ENCODE peak calls at places on chromosomes 11 and 22, in six cellular contexts. E, J, D, Q, Y and G are unnamed samples.

GRCh38 chr22:28923826-28924732 is 40.7 kb downstream of the ZNRF3 start:
- DNase-seq in E (no peak), J (no peak), D (no peak), Q (peak; percentile 98), Y (no peak), G (no peak)

GRCh38 chr22:37289156-37289735 is 6.9 kb downstream of the CYTH4 start:
- DNase-seq in E (no peak), J (no peak), D (no peak), Q (no peak), Y (no peak), G (no peak)

GRCh38 chr11:8988329-8989234 is 15.2 kb downstream of the NRIP3 start:
- DNase-seq in E (no peak), J (peak; percentile 93), D (no peak), Q (no peak), Y (no peak), G (no peak)

GRCh38 chr11:120867988-120868387 is 155.9 kb upstream of the TBCEL start:
- DNase-seq in E (no peak), J (no peak), D (no peak), Q (no peak), Y (no peak), G (no peak)

GRCh38 chr11:27279491-27279890 is 83.5 kb downstream of the CCDC34 start:
- DNase-seq in E (no peak), J (no peak), D (no peak), Q (no peak), Y (no peak), G (no peak)

GRCh38 chr11:126607374-126607773 is 251.9 kb downstream of the ST3GAL4 start:
- DNase-seq in E (peak; percentile 44), J (peak; percentile 71), D (peak; percentile 5), Q (peak; percentile 33), Y (no peak), G (peak; percentile 51)

GRCh38 chr11:41716862-41717261 is 257.4 kb upstream of the LRRC4C start:
- DNase-seq in E (no peak), J (no peak), D (no peak), Q (no peak), Y (no peak), G (no peak)

GRCh38 chr11:102794382-102794781 is 3.6 kb downstream of the MMP1 start:
- DNase-seq in E (peak; percentile 47), J (peak; percentile 22), D (peak; percentile 48), Q (peak; percentile 44), Y (no peak), G (peak; percentile 58)

GRCh38 chr22:48895831-48896765 is 931.6 kb downstream of the BRD1 start:
- DNase-seq in E (no peak), J (no peak), D (no peak), Q (no peak), Y (no peak), G (no peak)

GRCh38 chr22:22767876-22768602 is 119.6 kb upstream of the IGLL5 start:
- DNase-seq in E (no peak), J (peak; percentile 76), D (no peak), Q (no peak), Y (no peak), G (no peak)

GRCh38 chr11:124869331-124869730 is 4.1 kb downstream of the ROBO3 start:
- DNase-seq in E (no peak), J (no peak), D (no peak), Q (no peak), Y (no peak), G (no peak)

GRCh38 chr11:10497371-10498021 is 42.4 kb downstream of the AMPD3 start:
- DNase-seq in E (no peak), J (no peak), D (no peak), Q (no peak), Y (no peak), G (no peak)

GRCh38 chr11:11472096-11472495 is 119.0 kb upstream of the CSNK2A3 start:
- DNase-seq in E (no peak), J (no peak), D (no peak), Q (no peak), Y (no peak), G (peak; percentile 43)

GRCh38 chr11:2276999-2277328 is 6.6 kb upstream of the ASCL2 start:
- DNase-seq in E (no peak), J (no peak), D (no peak), Q (no peak), Y (no peak), G (no peak)

GRCh38 chr11:19890308-19890707 is 177.7 kb downstream of the NAV2 start:
- DNase-seq in E (peak; percentile 8), J (no peak), D (peak; percentile 37), Q (no peak), Y (no peak), G (no peak)

GRCh38 chr11:78161937-78162336 is 22.5 kb upstream of the ALG8 start:
- DNase-seq in E (no peak), J (no peak), D (peak; percentile 32), Q (no peak), Y (no peak), G (no peak)

GRCh38 chr11:90223248-90223585 is 368 bp upstream of the CHORDC1 start:
- DNase-seq in E (no peak), J (no peak), D (no peak), Q (no peak), Y (no peak), G (no peak)

GRCh38 chr22:42904049-42904448 is 47.0 kb upstream of the ARFGAP3 start:
- DNase-seq in E (no peak), J (no peak), D (no peak), Q (no peak), Y (no peak), G (no peak)

GRCh38 chr11:6319879-6320410 is 356 bp downstream of the CAVIN3 start:
- DNase-seq in E (peak; percentile 82), J (peak; percentile 26), D (peak; percentile 79), Q (no peak), Y (no peak), G (no peak)

GRCh38 chr11:117839936-117840813 is 15.6 kb upstream of the FXYD2 start:
- DNase-seq in E (no peak), J (no peak), D (no peak), Q (no peak), Y (no peak), G (no peak)

GRCh38 chr22:40451230-40451629 is 80.8 kb downstream of the SGSM3 start:
- DNase-seq in E (no peak), J (no peak), D (no peak), Q (no peak), Y (no peak), G (no peak)

GRCh38 chr22:49737101-49737551 is 90.5 kb downstream of the BRD1 start:
- DNase-seq in E (no peak), J (no peak), D (no peak), Q (no peak), Y (no peak), G (no peak)

GRCh38 chr11:98207086-98207485 is 813.7 kb upstream of the CNTN5 start:
- DNase-seq in E (no peak), J (no peak), D (no peak), Q (no peak), Y (no peak), G (no peak)

GRCh38 chr11:76782526-76783293 is 446 bp upstream of the TSKU start:
- DNase-seq in E (peak; percentile 95), J (peak; percentile 92), D (peak; percentile 86), Q (peak; percentile 82), Y (no peak), G (peak; percentile 96)

GRCh38 chr11:64750361-64751054 is 6.6 kb upstream of the RASGRP2 start:
- DNase-seq in E (no peak), J (no peak), D (no peak), Q (no peak), Y (no peak), G (no peak)

GRCh38 chr22:28440517-28441366 is 238.9 kb downstream of the TTC28 start:
- DNase-seq in E (no peak), J (no peak), D (peak; percentile 16), Q (no peak), Y (no peak), G (no peak)

GRCh38 chr11:129248618-129249017 is 56.5 kb upstream of the ARHGAP32 start:
- DNase-seq in E (peak; percentile 49), J (no peak), D (peak; percentile 31), Q (peak; percentile 77), Y (no peak), G (no peak)

GRCh38 chr11:28674432-28675076 is 566.4 kb downstream of the METTL15 start:
- DNase-seq in E (peak; percentile 27), J (no peak), D (peak; percentile 8), Q (no peak), Y (no peak), G (peak; percentile 24)

GRCh38 chr11:94305146-94305545 is 766 bp downstream of the IZUMO1R start:
- DNase-seq in E (no peak), J (no peak), D (no peak), Q (no peak), Y (no peak), G (no peak)

GRCh38 chr22:37309221-37310074 is 27.1 kb downstream of the CYTH4 start:
- DNase-seq in E (no peak), J (peak; percentile 35), D (no peak), Q (no peak), Y (peak; percentile 55), G (peak; percentile 92)

GRCh38 chr22:46446799-46447198 is 90.6 kb downstream of the CELSR1 start:
- DNase-seq in E (no peak), J (no peak), D (no peak), Q (no peak), Y (no peak), G (peak; percentile 68)
- TF ChIP-seq MYC in E (no peak), J (no peak), D (no peak), Q (no peak), Y (no peak), G (no peak)

GRCh38 chr22:20648306-20648903 is 125.5 kb upstream of the SERPIND1 start:
- DNase-seq in E (no peak), J (peak; percentile 33), D (no peak), Q (no peak), Y (no peak), G (no peak)
- TF ChIP-seq MYC in E (no peak), J (no peak), D (no peak), Q (no peak), Y (no peak), G (no peak)

GRCh38 chr11:12746593-12747097 is 72.4 kb downstream of the TEAD1 start:
- DNase-seq in E (peak; percentile 52), J (peak; percentile 92), D (no peak), Q (peak; percentile 29), Y (no peak), G (peak; percentile 7)
- TF ChIP-seq MYC in E (no peak), J (peak; percentile 48), D (no peak), Q (no peak), Y (no peak), G (no peak)

GRCh38 chr11:469684-470667 is 19.9 kb downstream of the PTDSS2 start:
- DNase-seq in E (peak; percentile 58), J (no peak), D (peak; percentile 90), Q (peak; percentile 83), Y (no peak), G (no peak)
- TF ChIP-seq MYC in E (no peak), J (no peak), D (no peak), Q (peak; percentile 67), Y (no peak), G (no peak)

DNA sequence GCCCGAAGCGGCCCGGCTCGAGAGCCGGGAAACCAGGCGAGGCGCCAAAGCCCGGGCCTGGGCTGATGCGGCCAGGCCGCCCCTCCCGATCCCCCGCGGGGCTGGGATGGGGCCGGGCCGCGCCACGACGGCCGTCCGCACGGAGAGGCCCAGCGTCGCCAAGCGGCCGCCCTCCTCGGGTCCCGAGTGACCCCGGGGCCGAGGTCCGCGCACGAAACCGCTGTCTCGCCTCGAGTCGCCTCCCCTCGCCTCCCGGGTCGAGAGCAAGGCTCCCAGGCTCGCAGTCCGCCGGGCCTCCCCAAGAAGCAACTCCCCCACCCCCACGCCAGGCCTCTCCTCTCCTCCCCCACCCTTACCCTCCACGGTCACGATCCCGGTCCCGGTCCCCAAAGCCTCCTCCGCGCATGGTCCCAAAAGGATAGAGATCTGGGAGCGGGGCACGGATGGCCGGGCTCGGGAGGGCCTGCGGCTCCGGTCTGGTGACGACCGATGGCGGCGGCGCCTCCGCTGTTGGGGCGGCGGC is 455 bp downstream of the DDX17 start:
- DNase-seq in E (peak; percentile 59), J (peak; percentile 66), D (peak; percentile 70), Q (no peak), Y (no peak), G (peak; percentile 66)
- TF ChIP-seq MYC in E (no peak), J (peak; percentile 3), D (no peak), Q (no peak), Y (no peak), G (no peak)